ENCODE peak calls at places on chromosomes 1 and 21, in five cellular contexts. E, O, I, M and X are unnamed samples.

GRCh38 chr1:24364975-24365678 is 46.0 kb downstream of the GRHL3 start:
- DNase-seq in E (no peak), O (no peak), I (no peak), M (no peak), X (no peak)

GRCh38 chr1:24981632-24982007 is 51.5 kb upstream of the RUNX3 start:
- DNase-seq in E (no peak), O (no peak), I (no peak), M (no peak), X (no peak)

GRCh38 chr21:46111857-46112730 is 14.2 kb downstream of the COL6A2 start:
- DNase-seq in E (peak), O (no peak), I (peak), M (no peak), X (no peak)

GRCh38 chr1:178530037-178530402 is 17.1 kb downstream of the TEX35 start:
- DNase-seq in E (no peak), O (no peak), I (no peak), M (no peak), X (no peak)

GRCh38 chr1:152870831-152871730 is 7.0 kb upstream of the SMCP start:
- DNase-seq in E (no peak), O (no peak), I (no peak), M (no peak), X (peak)

GRCh38 chr1:84255586-84255985 is 45.9 kb upstream of the SAMD13 start:
- DNase-seq in E (no peak), O (no peak), I (no peak), M (no peak), X (no peak)

GRCh38 chr1:46533179-46533864 is 18.1 kb downstream of the KNCN start:
- DNase-seq in E (peak), O (no peak), I (peak), M (no peak), X (no peak)

GRCh38 chr1:116110507-116111195 is 548 bp upstream of the MAB21L3 start:
- DNase-seq in E (no peak), O (no peak), I (no peak), M (no peak), X (no peak)

GRCh38 chr1:70947864-70948263 is 99.8 kb downstream of the PTGER3 start:
- DNase-seq in E (no peak), O (no peak), I (no peak), M (no peak), X (no peak)